ENCODE peak calls at places on chromosome 10, in ten cellular contexts. X, Y, A, U, W, R, P, F, T and C are unnamed samples.

GRCh38 chr10:20890491-20891337 is 6.4 kb downstream of the NEBL start:
- DNase-seq in A (no peak), X (no peak), W (no peak), Y (peak), F (no peak), R (peak), U (no peak), T (no peak), P (peak), C (no peak)

GRCh38 chr10:103451091-103451801 is 924 bp downstream of the CALHM2 start:
- DNase-seq in X (peak), Y (peak), T (peak), A (no peak), R (no peak), U (peak), P (peak), F (peak), W (peak), C (peak)

GRCh38 chr10:13717936-13718772 is 131.4 kb downstream of the PRPF18 start:
- DNase-seq in U (peak), X (peak), T (peak), P (peak), R (peak), A (peak), Y (peak), F (peak), W (peak), C (peak)

GRCh38 chr10:89665302-89665701 is 20.3 kb upstream of the PANK1 start:
- DNase-seq in W (no peak), P (no peak), A (no peak), T (no peak), Y (no peak), U (no peak), R (no peak), X (no peak), F (no peak), C (no peak)

GRCh38 chr10:34731885-34732701 is 83.0 kb downstream of the PARD3 start:
- DNase-seq in F (no peak), X (no peak), U (peak), R (peak), T (no peak), Y (peak), W (no peak), P (peak), A (no peak), C (no peak)

GRCh38 chr10:4850400-4850799 is 24.4 kb downstream of the AKR1E2 start:
- DNase-seq in P (no peak), X (no peak), F (no peak), T (no peak), Y (no peak), U (no peak), R (no peak), A (no peak), W (no peak), C (no peak)

GRCh38 chr10:97010695-97011206 is 175.0 kb downstream of the SLIT1 start:
- DNase-seq in A (no peak), T (no peak), W (no peak), F (no peak), P (no peak), U (no peak), Y (no peak), X (no peak), R (no peak), C (no peak)

GRCh38 chr10:77925410-77925794 is 1.2 kb downstream of the DLG5 start:
- DNase-seq in X (peak), F (no peak), P (peak), T (no peak), A (no peak), R (no peak), U (peak), W (no peak), Y (peak), C (peak)

GRCh38 chr10:5538892-5539651 is 14.3 kb downstream of the CALML3 start:
- DNase-seq in W (no peak), F (no peak), Y (no peak), X (peak), R (no peak), U (peak), P (no peak), A (no peak), T (peak), C (no peak)

GRCh38 chr10:125123363-125124113 is 36.8 kb downstream of the CTBP2 start:
- DNase-seq in R (peak), U (peak), A (no peak), F (peak), W (no peak), X (peak), P (peak), Y (peak), T (peak), C (peak)

GRCh38 chr10:24132741-24133140 is 76.2 kb upstream of the KIAA1217 start:
- DNase-seq in X (no peak), F (no peak), T (no peak), W (no peak), U (no peak), R (no peak), P (peak), Y (peak), A (no peak), C (no peak)

GRCh38 chr10:7887417-7887816 is 69.1 kb downstream of the TAF3 start:
- DNase-seq in P (peak), F (no peak), X (no peak), W (no peak), U (peak), T (no peak), A (no peak), Y (peak), R (peak), C (no peak)

GRCh38 chr10:55550241-55550640 is 749.2 kb upstream of the PCDH15 start:
- DNase-seq in A (no peak), P (peak), R (no peak), U (no peak), W (no peak), Y (peak), F (no peak), X (no peak), T (no peak), C (no peak)

GRCh38 chr10:52172581-52172980 is 141.5 kb upstream of the DKK1 start:
- DNase-seq in P (peak), X (no peak), T (no peak), R (peak), Y (no peak), A (no peak), W (no peak), U (peak), F (no peak), C (no peak)

GRCh38 chr10:59905066-59905734 is 1.2 kb downstream of the CCDC6 start:
- DNase-seq in F (peak), W (no peak), A (no peak), U (peak), X (peak), T (peak), P (no peak), R (peak), Y (peak), C (peak)

GRCh38 chr10:65798133-65798532 is 1127.7 kb upstream of the LRRTM3 start:
- DNase-seq in X (no peak), W (no peak), T (no peak), A (no peak), U (no peak), P (no peak), R (no peak), F (no peak), Y (no peak), C (no peak)

GRCh38 chr10:30348378-30348776 is 701 bp downstream of the MTPAP start:
- DNase-seq in Y (no peak), U (no peak), A (no peak), X (no peak), P (peak), W (no peak), R (no peak), T (no peak), F (no peak), C (no peak)

GRCh38 chr10:129917936-129918335 is 46.1 kb downstream of the EBF3 start:
- DNase-seq in R (no peak), T (no peak), F (no peak), X (peak), W (no peak), Y (no peak), U (no peak), A (no peak), P (no peak), C (no peak)

DNA sequence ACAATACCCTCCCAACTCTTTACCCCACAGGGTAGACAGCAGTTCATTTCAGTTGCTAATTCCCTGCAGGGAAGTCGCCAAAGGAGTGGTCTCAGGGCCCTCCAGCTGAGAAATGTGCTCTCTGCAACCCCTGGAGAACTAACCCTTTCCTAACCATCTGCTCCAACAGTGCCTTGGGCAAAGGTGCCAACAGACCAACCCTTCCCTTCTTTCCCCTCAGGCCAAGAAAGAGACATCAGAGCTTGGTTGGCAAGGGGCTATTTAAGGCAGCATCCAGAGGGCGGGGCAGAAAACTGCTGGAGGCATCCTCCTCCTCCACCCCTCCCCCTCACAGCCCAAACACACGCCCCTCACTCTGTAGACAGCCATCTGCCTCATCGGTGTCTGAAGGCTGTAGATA is 1.7 kb downstream of the SORBS1 start:
- DNase-seq in A (no peak), P (no peak), W (no peak), R (no peak), T (no peak), Y (no peak), X (peak), F (no peak), U (no peak), C (no peak)
- H3K4me3 ChIP-seq in A (no peak), P (no peak), W (no peak), R (no peak), T (peak), Y (no peak), X (peak), F (peak), U (no peak), C (peak)

GRCh38 chr10:70575874-70576802 is 26.4 kb downstream of the PRF1 start:
- DNase-seq in U (peak), P (peak), X (peak), W (no peak), R (peak), T (peak), Y (peak), F (no peak), A (no peak), C (peak)
- H3K4me3 ChIP-seq in U (no peak), P (no peak), X (no peak), W (no peak), R (no peak), T (peak), Y (no peak), F (no peak), A (no peak), C (no peak)

GRCh38 chr10:28872592-28873165 is 195.4 kb downstream of the BAMBI start:
- DNase-seq in T (no peak), W (no peak), Y (no peak), P (peak), U (peak), A (no peak), X (no peak), F (no peak), R (no peak), C (no peak)
- H3K4me3 ChIP-seq in T (no peak), W (no peak), Y (no peak), P (no peak), U (no peak), A (no peak), X (no peak), F (no peak), R (no peak), C (no peak)

DNA sequence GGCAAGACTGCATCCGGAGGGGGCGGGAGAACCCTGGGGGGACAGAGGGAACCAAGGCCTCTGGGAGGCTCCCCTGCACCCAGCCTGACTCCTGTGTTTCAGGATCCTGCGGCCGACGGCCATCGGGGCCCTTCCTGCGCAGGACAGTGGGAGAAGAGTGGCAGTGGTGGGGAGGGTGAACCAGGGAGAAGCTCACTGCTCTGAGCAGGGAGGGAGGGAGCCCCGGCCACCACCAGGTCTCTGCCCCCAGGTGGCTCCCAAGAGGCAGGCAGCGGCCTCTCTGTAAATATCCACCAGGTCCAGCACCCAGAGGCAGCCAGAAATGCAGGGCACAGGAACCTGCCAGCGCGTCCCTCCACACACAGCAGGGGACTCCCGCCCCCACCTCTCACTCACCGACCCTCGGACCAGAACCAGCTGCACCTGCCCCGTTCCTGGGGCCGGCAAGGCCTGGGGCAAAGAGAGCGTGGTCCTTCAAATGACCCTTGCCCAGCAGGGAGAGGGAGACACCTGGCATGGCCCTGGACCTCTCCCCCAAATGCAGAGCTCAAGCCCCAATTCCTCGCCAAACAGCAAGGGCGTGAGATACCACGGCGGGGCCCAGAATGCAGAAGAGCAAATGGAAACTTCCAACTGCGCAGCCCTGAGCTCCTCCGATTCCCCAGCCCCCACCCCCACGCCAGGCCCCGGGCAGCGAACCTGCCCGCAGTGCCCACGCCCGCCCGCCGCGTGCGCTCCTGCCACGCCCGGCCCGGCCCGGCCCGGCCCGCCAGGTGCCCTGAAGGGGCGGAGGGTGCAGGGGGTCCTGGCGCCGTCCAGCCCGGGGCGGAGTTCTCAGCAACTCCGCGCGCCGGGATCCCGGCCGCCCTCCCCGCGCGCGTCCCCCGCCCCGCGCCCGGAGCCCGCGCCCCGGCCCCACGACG is 805 bp downstream of the RASGEF1A start:
- DNase-seq in W (no peak), R (no peak), T (peak), A (no peak), F (peak), Y (no peak), P (no peak), X (no peak), U (no peak), C (peak)
- H3K4me3 ChIP-seq in W (no peak), R (no peak), T (peak), A (no peak), F (no peak), Y (no peak), P (no peak), X (no peak), U (no peak), C (no peak)

GRCh38 chr10:44157574-44157973 is 227.3 kb downstream of the CXCL12 start:
- DNase-seq in U (no peak), R (no peak), A (no peak), P (no peak), W (no peak), X (no peak), F (no peak), T (no peak), Y (no peak), C (no peak)

GRCh38 chr10:44166441-44166840 is 218.5 kb downstream of the CXCL12 start:
- DNase-seq in T (no peak), P (no peak), X (no peak), W (no peak), A (no peak), R (no peak), F (no peak), Y (no peak), U (no peak), C (no peak)

GRCh38 chr10:44164256-44164956 is 220.5 kb downstream of the CXCL12 start:
- DNase-seq in X (no peak), A (no peak), W (no peak), U (no peak), P (no peak), Y (no peak), F (no peak), R (no peak), T (no peak), C (no peak)

DNA sequence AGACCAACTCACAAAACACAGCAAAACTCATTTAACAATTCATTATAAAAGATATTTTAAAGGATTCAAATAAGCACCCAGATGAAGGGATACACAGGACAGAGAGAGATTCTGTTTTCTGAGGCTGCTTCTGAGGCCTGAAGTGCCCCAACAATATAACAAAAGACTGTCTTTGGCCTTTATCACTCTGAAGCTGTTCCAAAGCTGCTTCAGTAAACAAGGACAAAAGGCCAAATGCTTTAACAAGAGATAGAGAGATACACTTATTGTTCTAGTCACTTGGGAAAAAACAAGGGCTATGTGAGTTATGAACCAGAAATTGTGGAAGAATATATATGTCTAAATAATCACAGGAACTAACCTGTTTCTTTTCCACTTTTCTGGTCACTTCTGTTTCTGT is 223.7 kb downstream of the CXCL12 start:
- DNase-seq in P (no peak), Y (no peak), F (no peak), X (no peak), U (no peak), T (no peak), A (no peak), W (no peak), R (no peak), C (no peak)
- H3K4me3 ChIP-seq in P (no peak), Y (no peak), F (no peak), X (no peak), U (no peak), T (no peak), A (no peak), W (no peak), R (no peak), C (no peak)

GRCh38 chr10:513393-513792 is 176.1 kb downstream of the DIP2C start:
- DNase-seq in A (no peak), Y (no peak), U (no peak), T (no peak), F (no peak), W (no peak), R (no peak), X (peak), P (no peak), C (peak)
- H3K4me3 ChIP-seq in A (no peak), Y (no peak), U (no peak), T (peak), F (no peak), W (no peak), R (no peak), X (no peak), P (no peak), C (no peak)

DNA sequence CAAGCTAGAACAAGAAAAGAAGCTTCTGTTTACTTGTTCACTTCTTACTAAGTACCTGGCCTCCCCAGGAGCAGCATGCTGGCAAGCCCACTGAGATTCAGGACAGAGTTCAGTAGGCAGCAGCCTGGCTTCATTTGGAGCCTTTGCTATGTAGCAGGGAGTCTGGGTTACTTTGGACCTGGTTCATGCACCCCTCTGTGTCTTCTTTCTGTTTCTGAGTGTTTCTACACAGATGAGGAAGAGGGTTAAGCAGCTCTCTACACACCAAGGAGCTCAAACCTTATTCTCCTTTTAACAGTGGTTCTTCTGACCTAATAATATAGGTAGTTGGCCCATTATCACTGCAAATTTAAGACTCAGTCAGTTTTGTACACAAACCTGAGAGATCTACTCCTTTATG is 152.9 kb downstream of the ARID5B start:
- DNase-seq in Y (no peak), R (no peak), W (no peak), U (no peak), P (no peak), T (no peak), A (no peak), F (no peak), X (no peak), C (no peak)
- H3K4me3 ChIP-seq in Y (no peak), R (no peak), W (peak), U (peak), P (no peak), T (no peak), A (peak), F (no peak), X (peak), C (peak)

GRCh38 chr10:72228318-72228751 is 12.3 kb upstream of the ASCC1 start:
- DNase-seq in P (no peak), R (no peak), A (no peak), Y (no peak), T (no peak), U (no peak), F (no peak), W (no peak), X (peak), C (no peak)
- H3K4me3 ChIP-seq in P (no peak), R (no peak), A (no peak), Y (no peak), T (no peak), U (no peak), F (no peak), W (no peak), X (no peak), C (no peak)